ENCODE peak calls at places on chromosomes 2 and 18, in ten cellular contexts. H is GM23338, K is substantia nigra, M is KBM-7, Z is pons, A is nephron progenitor cell, O is Caki2, R is NCI-H2171 treated with DMSO at 0.1 percent for 48 hours, P is EH, I is GM12865. W is an unnamed sample.

GRCh38 chr2:240814280-240814679 is 5.7 kb downstream of the KIF1A start:
- DNase-seq in H (no peak), K (no peak), M (no peak), Z (no peak), A (no peak), O (no peak), R (no peak), P (no peak), I (no peak), W (no peak)

GRCh38 chr2:132009874-132010521 is 151.8 kb downstream of the ANKRD30BL start:
- DNase-seq in H (peak), K (no peak), M (peak), Z (no peak), A (peak), O (no peak), R (peak), P (peak), I (no peak), W (no peak)

GRCh38 chr2:94622113-94622618 is 249.1 kb upstream of the TEKT4 start:
- DNase-seq in H (no peak), K (no peak), M (no peak), Z (no peak), A (no peak), O (no peak), R (no peak), P (peak), I (no peak), W (peak)

GRCh38 chr2:23360571-23361125 is 24.3 kb upstream of the KLHL29 start:
- DNase-seq in H (peak), K (no peak), M (no peak), Z (no peak), A (no peak), O (no peak), R (no peak), P (peak), I (no peak), W (no peak)

GRCh38 chr2:7417845-7418244 is 500.6 kb downstream of the RNF144A start:
- DNase-seq in H (no peak), K (no peak), M (no peak), Z (no peak), A (no peak), O (no peak), R (no peak), P (no peak), I (no peak), W (no peak)

GRCh38 chr2:32442020-32442467 is 85.2 kb downstream of the BIRC6 start:
- DNase-seq in H (no peak), K (no peak), M (no peak), Z (no peak), A (no peak), O (no peak), R (no peak), P (no peak), I (no peak), W (no peak)

GRCh38 chr2:29155578-29155977 is 40.4 kb downstream of the CLIP4 start:
- DNase-seq in H (no peak), K (no peak), M (no peak), Z (no peak), A (no peak), O (no peak), R (no peak), P (no peak), I (no peak), W (no peak)

GRCh38 chr2:23541453-23542334 is 156.7 kb downstream of the KLHL29 start:
- DNase-seq in H (no peak), K (no peak), M (no peak), Z (no peak), A (no peak), O (no peak), R (peak), P (peak), I (no peak), W (no peak)

GRCh38 chr2:12931211-12931844 is 214.6 kb downstream of the TRIB2 start:
- DNase-seq in H (peak), K (no peak), M (peak), Z (peak), A (peak), O (no peak), R (peak), P (peak), I (peak), W (peak)

GRCh38 chr2:109345091-109345490 is 216.1 kb downstream of the SH3RF3 start:
- DNase-seq in H (no peak), K (no peak), M (no peak), Z (no peak), A (no peak), O (no peak), R (no peak), P (no peak), I (no peak), W (no peak)

GRCh38 chr2:74759991-74760390 is 73.9 kb upstream of the HK2 start:
- DNase-seq in H (no peak), K (no peak), M (no peak), Z (no peak), A (no peak), O (no peak), R (no peak), P (no peak), I (no peak), W (no peak)

GRCh38 chr2:191228861-191229260 is 16.3 kb upstream of the MYO1B start:
- DNase-seq in H (no peak), K (no peak), M (no peak), Z (no peak), A (no peak), O (no peak), R (peak), P (no peak), I (no peak), W (no peak)

GRCh38 chr2:178909507-178909906 is 102.3 kb upstream of the TTN start:
- DNase-seq in H (no peak), K (no peak), M (no peak), Z (no peak), A (no peak), O (no peak), R (no peak), P (no peak), I (no peak), W (no peak)

GRCh38 chr2:212548459-212548815 is 9.8 kb upstream of the ERBB4 start:
- DNase-seq in H (peak), K (no peak), M (no peak), Z (peak), A (no peak), O (peak), R (peak), P (peak), I (no peak), W (peak)

GRCh38 chr18:34543356-34543755 is 166.7 kb upstream of the DTNA start:
- DNase-seq in H (no peak), K (no peak), M (no peak), Z (no peak), A (no peak), O (no peak), R (peak), P (no peak), I (no peak), W (no peak)

GRCh38 chr2:101790856-101791255 is 93.3 kb downstream of the MAP4K4 start:
- DNase-seq in H (no peak), K (no peak), M (no peak), Z (no peak), A (no peak), O (no peak), R (no peak), P (peak), I (no peak), W (no peak)

GRCh38 chr2:31475692-31476091 is 61.1 kb upstream of the XDH start:
- DNase-seq in H (no peak), K (no peak), M (no peak), Z (no peak), A (no peak), O (peak), R (no peak), P (peak), I (no peak), W (peak)

GRCh38 chr2:31354837-31355236 is 59.7 kb downstream of the XDH start:
- DNase-seq in H (peak), K (no peak), M (peak), Z (no peak), A (no peak), O (no peak), R (peak), P (peak), I (peak), W (peak)

GRCh38 chr18:54233228-54233625 is 8.8 kb upstream of the MBD2 start:
- DNase-seq in H (no peak), K (no peak), M (no peak), Z (no peak), A (no peak), O (no peak), R (peak), P (no peak), I (no peak), W (no peak)

GRCh38 chr2:64645014-64645418 is 8.7 kb downstream of the SERTAD2 start:
- DNase-seq in H (peak), K (no peak), M (peak), Z (peak), A (peak), O (peak), R (peak), P (peak), I (peak), W (peak)

GRCh38 chr2:132439703-132440398 is 23.2 kb downstream of the GPR39 start:
- DNase-seq in H (no peak), K (no peak), M (no peak), Z (no peak), A (no peak), O (peak), R (no peak), P (peak), I (no peak), W (no peak)

GRCh38 chr2:222756951-222757645 is 85.6 kb downstream of the MOGAT1 start:
- DNase-seq in H (no peak), K (no peak), M (no peak), Z (no peak), A (no peak), O (peak), R (no peak), P (peak), I (no peak), W (peak)

GRCh38 chr2:70496819-70497218 is 56.8 kb downstream of the TGFA start:
- DNase-seq in H (no peak), K (no peak), M (no peak), Z (no peak), A (no peak), O (peak), R (no peak), P (peak), I (no peak), W (peak)

GRCh38 chr18:31039426-31039825 is 3.1 kb downstream of the DSC3 start:
- DNase-seq in H (no peak), K (no peak), M (no peak), Z (no peak), A (no peak), O (no peak), R (no peak), P (no peak), I (no peak), W (no peak)

GRCh38 chr18:41128545-41128944 is 826.5 kb upstream of the PIK3C3 start:
- DNase-seq in H (no peak), K (no peak), M (no peak), Z (no peak), A (no peak), O (no peak), R (no peak), P (peak), I (no peak), W (no peak)

GRCh38 chr2:118269408-118270051 is 181.3 kb downstream of the INSIG2 start:
- DNase-seq in H (peak), K (no peak), M (no peak), Z (no peak), A (no peak), O (no peak), R (no peak), P (peak), I (peak), W (no peak)

GRCh38 chr18:21489119-21489750 is 111.3 kb downstream of the ESCO1 start:
- DNase-seq in H (peak), K (no peak), M (peak), Z (peak), A (peak), O (peak), R (peak), P (peak), I (peak), W (peak)

GRCh38 chr2:62768615-62769014 is 63.1 kb downstream of the EHBP1 start:
- DNase-seq in H (no peak), K (no peak), M (no peak), Z (no peak), A (no peak), O (no peak), R (no peak), P (peak), I (no peak), W (no peak)

GRCh38 chr2:239252433-239253200 is 148.2 kb downstream of the HDAC4 start:
- DNase-seq in H (no peak), K (no peak), M (peak), Z (peak), A (no peak), O (no peak), R (no peak), P (no peak), I (no peak), W (no peak)

GRCh38 chr2:102050854-102051391 is 59.2 kb downstream of the IL1R2 start:
- DNase-seq in H (no peak), K (no peak), M (peak), Z (peak), A (no peak), O (no peak), R (no peak), P (peak), I (no peak), W (no peak)

GRCh38 chr2:229873123-229873581 is 48.7 kb downstream of the TRIP12 start:
- DNase-seq in H (no peak), K (no peak), M (no peak), Z (no peak), A (no peak), O (peak), R (no peak), P (no peak), I (no peak), W (peak)

GRCh38 chr2:240624950-240625621 is at the start of gene GPR35:
- DNase-seq in H (no peak), K (no peak), M (peak), Z (peak), A (no peak), O (no peak), R (no peak), P (peak), I (peak), W (no peak)

GRCh38 chr2:134408386-134408785 is 154.5 kb downstream of the MGAT5 start:
- DNase-seq in H (no peak), K (no peak), M (no peak), Z (no peak), A (no peak), O (no peak), R (no peak), P (peak), I (no peak), W (no peak)

GRCh38 chr2:65420712-65421431 is 11.5 kb downstream of the SPRED2 start:
- DNase-seq in H (peak), K (no peak), M (peak), Z (no peak), A (no peak), O (peak), R (no peak), P (peak), I (peak), W (peak)

GRCh38 chr2:108927405-108927804 is 61.6 kb downstream of the EDAR start:
- DNase-seq in H (no peak), K (no peak), M (no peak), Z (no peak), A (no peak), O (no peak), R (no peak), P (no peak), I (no peak), W (no peak)

GRCh38 chr2:227460833-227461232 is 11.1 kb upstream of the AGFG1 start:
- DNase-seq in H (no peak), K (no peak), M (no peak), Z (no peak), A (no peak), O (no peak), R (no peak), P (peak), I (no peak), W (no peak)

GRCh38 chr2:177147093-177147694 is 65.4 kb upstream of the HNRNPA3 start:
- DNase-seq in H (peak), K (no peak), M (peak), Z (peak), A (no peak), O (peak), R (peak), P (peak), I (peak), W (peak)